ENCODE peak calls at places on chromosome 11, in eight cellular contexts. One of them, this sample, is unnamed.

GRCh38 chr11:79263001-79263400 is 177.8 kb downstream of the TENM4 start:
- DNase-seq in psoas muscle: no peak
- DNase-seq in CD4-positive, alpha-beta memory T cell: no peak
- DNase-seq in right cardiac atrium: peak; percentile 75
- DNase-seq in testis: peak; percentile 40
- DNase-seq in fibroblast of lung: peak; percentile 41
- DNase-seq in right lobe of liver: no peak
- DNase-seq in CD8-positive, alpha-beta memory T cell: no peak
- DNase-seq in this sample: no peak

GRCh38 chr11:60985991-60986915 is 14.8 kb downstream of the CD6 start:
- DNase-seq in CD4-positive, alpha-beta memory T cell: peak; percentile 97
- DNase-seq in testis: no peak
- DNase-seq in CD8-positive, alpha-beta memory T cell: peak; percentile 95
- DNase-seq in fibroblast of lung: peak; percentile 51
- DNase-seq in right lobe of liver: no peak
- DNase-seq in right cardiac atrium: no peak
- DNase-seq in psoas muscle: no peak
- DNase-seq in this sample: peak; percentile 81

GRCh38 chr11:129709801-129710398 is 105.7 kb upstream of the TMEM45B start:
- DNase-seq in fibroblast of lung: no peak
- DNase-seq in CD4-positive, alpha-beta memory T cell: no peak
- DNase-seq in right cardiac atrium: no peak
- DNase-seq in right lobe of liver: no peak
- DNase-seq in testis: peak; percentile 87
- DNase-seq in psoas muscle: no peak
- DNase-seq in CD8-positive, alpha-beta memory T cell: no peak
- DNase-seq in this sample: no peak

GRCh38 chr11:38476808-38477565 is 1879.0 kb upstream of the RAG2 start:
- DNase-seq in fibroblast of lung: peak; percentile 37
- DNase-seq in CD8-positive, alpha-beta memory T cell: no peak
- DNase-seq in right lobe of liver: no peak
- DNase-seq in right cardiac atrium: no peak
- DNase-seq in testis: no peak
- DNase-seq in CD4-positive, alpha-beta memory T cell: no peak
- DNase-seq in psoas muscle: no peak
- DNase-seq in this sample: no peak

GRCh38 chr11:37320921-37321320 is 722.9 kb upstream of the RAG2 start:
- DNase-seq in testis: no peak
- DNase-seq in right lobe of liver: no peak
- DNase-seq in CD4-positive, alpha-beta memory T cell: no peak
- DNase-seq in CD8-positive, alpha-beta memory T cell: no peak
- DNase-seq in fibroblast of lung: peak; percentile 12
- DNase-seq in right cardiac atrium: no peak
- DNase-seq in psoas muscle: no peak
- DNase-seq in this sample: no peak

GRCh38 chr11:1469287-1469910 is 17.2 kb downstream of the MOB2 start:
- DNase-seq in right cardiac atrium: peak; percentile 51
- DNase-seq in CD4-positive, alpha-beta memory T cell: no peak
- DNase-seq in psoas muscle: peak; percentile 45
- DNase-seq in CD8-positive, alpha-beta memory T cell: no peak
- DNase-seq in right lobe of liver: no peak
- DNase-seq in testis: no peak
- DNase-seq in fibroblast of lung: no peak
- DNase-seq in this sample: no peak

GRCh38 chr11:116835042-116835772 is 2.2 kb downstream of the APOA1 start:
- DNase-seq in fibroblast of lung: no peak
- DNase-seq in right cardiac atrium: no peak
- DNase-seq in right lobe of liver: peak; percentile 87
- DNase-seq in CD8-positive, alpha-beta memory T cell: no peak
- DNase-seq in testis: no peak
- DNase-seq in CD4-positive, alpha-beta memory T cell: peak; percentile 8
- DNase-seq in psoas muscle: peak; percentile 37
- DNase-seq in this sample: no peak

GRCh38 chr11:27388869-27389268 is 25.9 kb upstream of the CCDC34 start:
- DNase-seq in psoas muscle: no peak
- DNase-seq in testis: no peak
- DNase-seq in right cardiac atrium: no peak
- DNase-seq in fibroblast of lung: peak; percentile 71
- DNase-seq in CD8-positive, alpha-beta memory T cell: no peak
- DNase-seq in CD4-positive, alpha-beta memory T cell: no peak
- DNase-seq in right lobe of liver: no peak
- DNase-seq in this sample: no peak

GRCh38 chr11:71267807-71268421 is 15.5 kb upstream of the SHANK2 start:
- DNase-seq in psoas muscle: no peak
- DNase-seq in right lobe of liver: peak; percentile 28
- DNase-seq in CD4-positive, alpha-beta memory T cell: no peak
- DNase-seq in testis: no peak
- DNase-seq in fibroblast of lung: no peak
- DNase-seq in CD8-positive, alpha-beta memory T cell: no peak
- DNase-seq in right cardiac atrium: peak; percentile 38
- DNase-seq in this sample: no peak

GRCh38 chr11:44484211-44484610 is 81.3 kb upstream of the CD82 start:
- DNase-seq in right cardiac atrium: no peak
- DNase-seq in CD4-positive, alpha-beta memory T cell: no peak
- DNase-seq in fibroblast of lung: no peak
- DNase-seq in testis: peak; percentile 48
- DNase-seq in psoas muscle: no peak
- DNase-seq in CD8-positive, alpha-beta memory T cell: no peak
- DNase-seq in right lobe of liver: no peak
- DNase-seq in this sample: no peak

GRCh38 chr11:63622318-63622717 is 8.1 kb upstream of the PLAAT3 start:
- DNase-seq in fibroblast of lung: no peak
- DNase-seq in right cardiac atrium: no peak
- DNase-seq in testis: no peak
- DNase-seq in right lobe of liver: no peak
- DNase-seq in CD4-positive, alpha-beta memory T cell: no peak
- DNase-seq in psoas muscle: no peak
- DNase-seq in CD8-positive, alpha-beta memory T cell: no peak
- DNase-seq in this sample: no peak

GRCh38 chr11:42709216-42709615 is 602.6 kb upstream of the API5 start:
- DNase-seq in psoas muscle: no peak
- DNase-seq in testis: no peak
- DNase-seq in fibroblast of lung: no peak
- DNase-seq in right lobe of liver: no peak
- DNase-seq in CD4-positive, alpha-beta memory T cell: no peak
- DNase-seq in CD8-positive, alpha-beta memory T cell: no peak
- DNase-seq in right cardiac atrium: no peak
- DNase-seq in this sample: no peak

GRCh38 chr11:134949121-134949591 is 537.1 kb upstream of the B3GAT1 start:
- DNase-seq in CD8-positive, alpha-beta memory T cell: no peak
- DNase-seq in right cardiac atrium: no peak
- DNase-seq in testis: no peak
- DNase-seq in right lobe of liver: no peak
- DNase-seq in fibroblast of lung: peak; percentile 90
- DNase-seq in CD4-positive, alpha-beta memory T cell: no peak
- DNase-seq in psoas muscle: peak; percentile 62
- DNase-seq in this sample: no peak

GRCh38 chr11:2530131-2530854 is 85.5 kb downstream of the KCNQ1 start:
- DNase-seq in fibroblast of lung: no peak
- DNase-seq in right cardiac atrium: peak; percentile 42
- DNase-seq in right lobe of liver: peak; percentile 39
- DNase-seq in testis: no peak
- DNase-seq in CD4-positive, alpha-beta memory T cell: no peak
- DNase-seq in psoas muscle: peak; percentile 45
- DNase-seq in CD8-positive, alpha-beta memory T cell: no peak
- DNase-seq in this sample: peak; percentile 42

GRCh38 chr11:109390752-109391151 is 31.2 kb upstream of the C11orf87 start:
- DNase-seq in testis: no peak
- DNase-seq in fibroblast of lung: no peak
- DNase-seq in right lobe of liver: no peak
- DNase-seq in right cardiac atrium: no peak
- DNase-seq in CD4-positive, alpha-beta memory T cell: no peak
- DNase-seq in psoas muscle: no peak
- DNase-seq in CD8-positive, alpha-beta memory T cell: no peak
- DNase-seq in this sample: no peak

GRCh38 chr11:123318623-123319022 is 111.4 kb upstream of the GRAMD1B start:
- DNase-seq in testis: no peak
- DNase-seq in psoas muscle: no peak
- DNase-seq in fibroblast of lung: no peak
- DNase-seq in right lobe of liver: no peak
- DNase-seq in CD8-positive, alpha-beta memory T cell: no peak
- DNase-seq in right cardiac atrium: no peak
- DNase-seq in CD4-positive, alpha-beta memory T cell: no peak
- DNase-seq in this sample: no peak

GRCh38 chr11:67996622-67997459 is 7.1 kb downstream of the UNC93B1 start:
- DNase-seq in CD4-positive, alpha-beta memory T cell: peak; percentile 20
- DNase-seq in testis: peak; percentile 71
- DNase-seq in right lobe of liver: no peak
- DNase-seq in psoas muscle: peak; percentile 80
- DNase-seq in right cardiac atrium: peak; percentile 92
- DNase-seq in fibroblast of lung: peak; percentile 31
- DNase-seq in CD8-positive, alpha-beta memory T cell: peak; percentile 15
- DNase-seq in this sample: peak; percentile 87

GRCh38 chr11:93737904-93738612 is 3.2 kb downstream of the TAF1D start:
- DNase-seq in CD8-positive, alpha-beta memory T cell: no peak
- DNase-seq in fibroblast of lung: peak; percentile 37
- DNase-seq in right lobe of liver: no peak
- DNase-seq in right cardiac atrium: no peak
- DNase-seq in testis: no peak
- DNase-seq in psoas muscle: no peak
- DNase-seq in CD4-positive, alpha-beta memory T cell: no peak
- DNase-seq in this sample: no peak

GRCh38 chr11:91097069-91097468 is 874.2 kb upstream of the CHORDC1 start:
- DNase-seq in fibroblast of lung: no peak
- DNase-seq in right cardiac atrium: no peak
- DNase-seq in psoas muscle: no peak
- DNase-seq in testis: no peak
- DNase-seq in CD4-positive, alpha-beta memory T cell: no peak
- DNase-seq in CD8-positive, alpha-beta memory T cell: no peak
- DNase-seq in right lobe of liver: no peak
- DNase-seq in this sample: no peak
- H3K4me1 ChIP-seq in fibroblast of lung: no peaks in the 10 kb centered on the region
- H3K4me1 ChIP-seq in right cardiac atrium: no peaks in the 10 kb centered on the region
- H3K4me1 ChIP-seq in psoas muscle: no peaks in the 10 kb centered on the region
- H3K4me1 ChIP-seq in testis: no peaks in the 10 kb centered on the region
- H3K4me1 ChIP-seq in CD4-positive, alpha-beta memory T cell: no peaks in the 10 kb centered on the region
- H3K4me1 ChIP-seq in CD8-positive, alpha-beta memory T cell: no peaks in the 10 kb centered on the region
- H3K4me1 ChIP-seq in right lobe of liver: no peaks in the 10 kb centered on the region
- H3K4me1 ChIP-seq in this sample: no peaks in the 10 kb centered on the region

DNA sequence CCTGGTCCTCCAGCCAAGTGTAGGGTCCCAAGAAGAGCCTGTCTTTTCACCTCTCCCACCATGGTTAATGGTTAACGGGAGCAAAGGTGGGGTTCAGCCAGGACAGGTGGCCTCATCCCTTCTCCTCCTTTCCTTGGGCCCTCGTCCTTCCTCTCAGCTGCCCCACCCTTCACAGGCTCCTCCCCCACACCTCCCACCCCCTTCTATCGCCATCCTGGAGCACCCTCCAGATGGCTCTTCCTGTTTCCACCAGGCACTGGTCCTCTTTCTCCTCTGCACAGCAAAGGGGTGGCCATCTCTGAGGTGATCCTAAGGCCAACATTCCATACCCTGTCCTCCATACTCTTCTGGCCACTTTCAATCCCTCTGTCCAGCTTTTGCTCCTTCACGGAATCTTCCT is 48.9 kb downstream of the SLC22A12 start:
- DNase-seq in CD8-positive, alpha-beta memory T cell: no peak
- DNase-seq in fibroblast of lung: no peak
- DNase-seq in right cardiac atrium: no peak
- DNase-seq in right lobe of liver: no peak
- DNase-seq in psoas muscle: no peak
- DNase-seq in testis: no peak
- DNase-seq in CD4-positive, alpha-beta memory T cell: no peak
- DNase-seq in this sample: no peak
- H3K4me1 ChIP-seq in CD8-positive, alpha-beta memory T cell: no peaks in the 10 kb centered on the region
- H3K4me1 ChIP-seq in fibroblast of lung: no peaks in the 10 kb centered on the region
- H3K4me1 ChIP-seq in right cardiac atrium: peaks cover 3% of the 10 kb centered on the region
- H3K4me1 ChIP-seq in right lobe of liver: no peaks in the 10 kb centered on the region
- H3K4me1 ChIP-seq in psoas muscle: no peaks in the 10 kb centered on the region
- H3K4me1 ChIP-seq in testis: peaks cover 26% of the 10 kb centered on the region
- H3K4me1 ChIP-seq in CD4-positive, alpha-beta memory T cell: peaks cover 4% of the 10 kb centered on the region
- H3K4me1 ChIP-seq in this sample: no peaks in the 10 kb centered on the region

GRCh38 chr11:57474751-57475115 is 14.4 kb downstream of the RTN4RL2 start:
- DNase-seq in right lobe of liver: no peak
- DNase-seq in CD4-positive, alpha-beta memory T cell: no peak
- DNase-seq in right cardiac atrium: no peak
- DNase-seq in testis: no peak
- DNase-seq in fibroblast of lung: no peak
- DNase-seq in CD8-positive, alpha-beta memory T cell: no peak
- DNase-seq in psoas muscle: no peak
- DNase-seq in this sample: no peak

GRCh38 chr11:57473208-57473930 is 13.0 kb downstream of the RTN4RL2 start:
- DNase-seq in CD4-positive, alpha-beta memory T cell: no peak
- DNase-seq in testis: no peak
- DNase-seq in right lobe of liver: no peak
- DNase-seq in psoas muscle: no peak
- DNase-seq in right cardiac atrium: no peak
- DNase-seq in CD8-positive, alpha-beta memory T cell: no peak
- DNase-seq in fibroblast of lung: no peak
- DNase-seq in this sample: no peak

GRCh38 chr11:57475191-57475590 is 14.9 kb downstream of the RTN4RL2 start:
- DNase-seq in right lobe of liver: no peak
- DNase-seq in fibroblast of lung: no peak
- DNase-seq in CD8-positive, alpha-beta memory T cell: no peak
- DNase-seq in CD4-positive, alpha-beta memory T cell: no peak
- DNase-seq in psoas muscle: no peak
- DNase-seq in testis: no peak
- DNase-seq in right cardiac atrium: no peak
- DNase-seq in this sample: no peak

GRCh38 chr11:57475671-57476222 is 15.4 kb downstream of the RTN4RL2 start:
- DNase-seq in psoas muscle: no peak
- DNase-seq in CD4-positive, alpha-beta memory T cell: no peak
- DNase-seq in CD8-positive, alpha-beta memory T cell: no peak
- DNase-seq in testis: no peak
- DNase-seq in fibroblast of lung: no peak
- DNase-seq in right lobe of liver: no peak
- DNase-seq in right cardiac atrium: no peak
- DNase-seq in this sample: no peak

DNA sequence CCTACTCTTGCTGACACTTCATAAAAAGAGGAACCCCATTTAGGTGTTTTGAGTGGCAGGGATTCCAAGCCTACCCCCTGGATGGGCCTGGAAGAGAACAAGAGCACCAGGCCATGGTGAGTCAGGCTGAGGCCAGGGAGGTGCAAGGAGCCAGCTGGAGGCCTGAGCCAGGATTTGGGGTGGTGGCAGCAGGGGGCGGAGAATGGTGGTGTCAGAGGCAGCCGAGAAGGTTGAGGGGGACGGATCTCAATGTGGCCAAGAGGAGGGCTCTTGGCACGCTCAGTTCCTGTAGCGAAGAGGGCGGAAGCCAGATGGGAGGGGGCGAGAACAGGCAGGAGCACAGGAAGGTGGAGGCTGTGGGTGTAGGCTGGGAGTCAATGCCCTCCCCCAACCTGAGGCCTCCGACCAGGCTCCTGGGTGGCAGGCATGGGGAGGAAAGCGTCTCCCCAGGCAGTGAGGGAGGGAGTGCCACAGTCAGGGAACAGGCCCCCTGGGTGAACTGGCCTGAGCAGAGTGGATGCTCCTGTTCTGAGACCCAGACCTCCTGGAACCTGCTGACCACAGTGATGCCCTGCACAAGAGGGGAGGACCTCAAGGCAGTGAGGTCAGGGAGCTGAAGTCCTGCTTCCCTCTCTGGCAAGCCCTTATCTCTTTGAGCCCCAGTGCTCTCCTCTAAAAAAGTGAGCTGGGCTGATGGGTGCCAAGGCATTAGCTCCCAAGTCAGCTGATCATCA is 13.9 kb downstream of the RTN4RL2 start:
- DNase-seq in CD8-positive, alpha-beta memory T cell: peak; percentile 45
- DNase-seq in psoas muscle: no peak
- DNase-seq in right cardiac atrium: no peak
- DNase-seq in CD4-positive, alpha-beta memory T cell: peak; percentile 18
- DNase-seq in fibroblast of lung: no peak
- DNase-seq in right lobe of liver: no peak
- DNase-seq in testis: no peak
- DNase-seq in this sample: no peak
- H3K4me1 ChIP-seq in CD8-positive, alpha-beta memory T cell: peaks cover 27% of the 10 kb centered on the region
- H3K4me1 ChIP-seq in psoas muscle: no peaks in the 10 kb centered on the region
- H3K4me1 ChIP-seq in right cardiac atrium: peaks cover 5% of the 10 kb centered on the region
- H3K4me1 ChIP-seq in CD4-positive, alpha-beta memory T cell: peaks cover 24% of the 10 kb centered on the region
- H3K4me1 ChIP-seq in fibroblast of lung: peaks cover 4% of the 10 kb centered on the region
- H3K4me1 ChIP-seq in right lobe of liver: no peaks in the 10 kb centered on the region
- H3K4me1 ChIP-seq in testis: peaks cover 10% of the 10 kb centered on the region
- H3K4me1 ChIP-seq in this sample: peaks cover 20% of the 10 kb centered on the region

GRCh38 chr11:75536786-75537629 is 11.3 kb upstream of the GDPD5 start:
- DNase-seq in right cardiac atrium: no peak
- DNase-seq in CD8-positive, alpha-beta memory T cell: peak; percentile 31
- DNase-seq in psoas muscle: no peak
- DNase-seq in CD4-positive, alpha-beta memory T cell: no peak
- DNase-seq in right lobe of liver: no peak
- DNase-seq in testis: no peak
- DNase-seq in fibroblast of lung: peak; percentile 50
- DNase-seq in this sample: no peak
- H3K4me1 ChIP-seq in right cardiac atrium: no peaks in the 10 kb centered on the region
- H3K4me1 ChIP-seq in CD8-positive, alpha-beta memory T cell: peaks cover 17% of the 10 kb centered on the region
- H3K4me1 ChIP-seq in psoas muscle: no peaks in the 10 kb centered on the region
- H3K4me1 ChIP-seq in CD4-positive, alpha-beta memory T cell: peaks cover 28% of the 10 kb centered on the region
- H3K4me1 ChIP-seq in right lobe of liver: no peaks in the 10 kb centered on the region
- H3K4me1 ChIP-seq in testis: no peaks in the 10 kb centered on the region
- H3K4me1 ChIP-seq in fibroblast of lung: peaks cover 3% of the 10 kb centered on the region
- H3K4me1 ChIP-seq in this sample: peaks cover 10% of the 10 kb centered on the region

This sample was measured in lower lobe of right lung.